ENCODE peak calls at places on chromosomes 3 and 15, in four cellular contexts. K is HepG2, R is SK-N-SH, D is K562. Q is an unnamed sample.

GRCh38 chr15:59326856-59327255 is 45.8 kb downstream of the MYO1E start:
- DNase-seq in K (no peak), R (no peak), D (no peak), Q (no peak)

GRCh38 chr3:190673157-190673556 is 159.3 kb downstream of the IL1RAP start:
- DNase-seq in K (no peak), R (no peak), D (no peak), Q (no peak)

GRCh38 chr3:20141841-20142240 is 44.2 kb downstream of the SGO1 start:
- DNase-seq in R (peak), K (no peak), D (no peak), Q (no peak)

GRCh38 chr3:11499144-11499543 is 144.6 kb downstream of the VGLL4 start:
- DNase-seq in R (no peak), D (no peak), K (peak), Q (no peak)

GRCh38 chr3:126423191-126424038 is 28.7 kb downstream of the CFAP100 start:
- DNase-seq in D (no peak), R (peak), K (no peak), Q (no peak)

GRCh38 chr3:181278468-181279238 is 289.1 kb upstream of the DNAJC19 start:
- DNase-seq in K (no peak), R (peak), D (no peak), Q (no peak)

GRCh38 chr3:114770874-114771273 is 376.2 kb downstream of the ZBTB20 start:
- DNase-seq in D (no peak), K (no peak), R (no peak), Q (no peak)

GRCh38 chr15:70318996-70319465 is 221.3 kb upstream of the TLE3 start:
- DNase-seq in R (no peak), D (no peak), K (no peak), Q (no peak)

GRCh38 chr15:40340038-40340739 is 550 bp downstream of the CCDC9B start:
- DNase-seq in K (no peak), D (no peak), R (peak), Q (no peak)

GRCh38 chr15:96678386-96678785 is 347.9 kb downstream of the NR2F2 start:
- DNase-seq in R (no peak), D (no peak), K (no peak), Q (no peak)
- H3K4me3 ChIP-seq in R (no peak), D (no peak), K (no peak), Q (no peak)

GRCh38 chr15:78083687-78084358 is 6.3 kb upstream of the TBC1D2B start:
- DNase-seq in K (no peak), R (peak), D (no peak), Q (no peak)
- TF ChIP-seq RAD21 in K (no peak), R (no peak), D (no peak), Q (no peak)

GRCh38 chr3:50298836-50299637 is at the start of the genes HYAL3 and NAA80:
- DNase-seq in D (peak), K (no peak), R (peak), Q (peak)

GRCh38 chr3:50300681-50301254 is 1.6 kb upstream of the HYAL3 start:
- DNase-seq in K (no peak), D (no peak), R (no peak), Q (no peak)

GRCh38 chr3:50299929-50300680 is 900 bp upstream of the HYAL3 start:
- DNase-seq in R (no peak), K (no peak), D (peak), Q (no peak)

GRCh38 chr3:50297896-50298725 is 1.1 kb downstream of the HYAL3 start:
- DNase-seq in R (peak), D (peak), K (no peak), Q (no peak)

GRCh38 chr3:50299638-50299928 is 378 bp upstream of the HYAL3 start:
- DNase-seq in D (no peak), R (no peak), K (peak), Q (no peak)
- TF ChIP-seq REST in D (no peak), R (no peak), K (no peak), Q (no peak)

DNA sequence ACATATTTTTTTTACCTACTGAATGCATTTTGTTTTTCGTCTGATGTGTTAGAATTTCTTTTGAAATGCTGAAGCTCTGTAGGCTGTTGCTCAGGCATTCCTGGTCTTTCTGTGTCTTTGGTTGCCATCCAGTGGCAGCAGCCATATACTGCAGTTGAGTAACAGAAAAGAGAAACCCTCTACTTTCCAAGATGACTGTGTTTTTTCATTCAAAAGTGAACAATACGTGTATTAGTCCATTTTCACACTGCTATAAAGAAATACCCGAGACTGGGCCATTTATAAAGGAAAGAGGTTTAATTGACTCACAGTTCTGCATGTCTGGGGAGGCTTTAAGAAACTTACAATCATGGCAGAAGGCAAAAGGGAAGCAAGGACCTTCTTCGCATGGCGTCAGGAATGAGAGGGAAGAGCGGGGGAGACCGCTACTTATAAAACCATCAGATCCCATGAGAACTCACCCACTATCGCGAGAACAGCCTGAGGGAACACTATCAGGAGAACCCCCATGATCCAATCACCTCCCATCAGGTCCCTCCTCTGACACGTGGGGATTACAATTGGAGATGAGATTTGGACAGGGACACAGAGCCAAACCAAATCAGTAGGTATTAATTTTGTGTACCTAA is 4.7 kb upstream of the GOLGA8B start:
- DNase-seq in K (peak), D (peak), R (peak), Q (peak)
- H3K4me3 ChIP-seq in K (peak), D (peak), R (peak), Q (peak)

Q was measured in HCT116.